ENCODE peak calls at places on chromosomes 5 and 9, in four cellular contexts. P, B, F and S are unnamed samples.

GRCh38 chr9:75601280-75601679 is 289.2 kb upstream of the PCSK5 start:
- DNase-seq in P (no peak), B (no peak), F (no peak), S (no peak)

GRCh38 chr5:134365604-134366003 is 1.4 kb downstream of the CDKL3 start:
- DNase-seq in P (no peak), B (no peak), F (no peak), S (no peak)

GRCh38 chr5:912356-913091 is 19.8 kb downstream of the TRIP13 start:
- DNase-seq in P (peak; percentile 76), B (no peak), F (peak; percentile 12), S (no peak)

GRCh38 chr5:168851902-168852321 is 272.7 kb upstream of the PANK3 start:
- DNase-seq in P (no peak), B (no peak), F (no peak), S (no peak)

GRCh38 chr5:113232667-113233066 is 202.1 kb downstream of the TSSK1B start:
- DNase-seq in P (peak; percentile 27), B (no peak), F (no peak), S (peak; percentile 51)

GRCh38 chr9:82273121-82273520 is 284.5 kb downstream of the SPATA31D1 start:
- DNase-seq in P (no peak), B (no peak), F (no peak), S (no peak)

GRCh38 chr5:76546497-76547102 is 76.6 kb downstream of the F2RL2 start:
- DNase-seq in P (no peak), B (no peak), F (no peak), S (no peak)

GRCh38 chr5:65925094-65925600 is 1.2 kb upstream of the ERBIN start:
- DNase-seq in P (peak; percentile 73), B (peak; percentile 86), F (peak; percentile 63), S (peak; percentile 77)

GRCh38 chr5:117833666-117834065 is 1154.7 kb downstream of the DTWD2 start:
- DNase-seq in P (no peak), B (no peak), F (no peak), S (no peak)

GRCh38 chr5:135822959-135823358 is 11.5 kb upstream of the SLC25A48 start:
- DNase-seq in P (no peak), B (no peak), F (no peak), S (no peak)

GRCh38 chr9:20508242-20508641 is 114.1 kb downstream of the MLLT3 start:
- DNase-seq in P (no peak), B (no peak), F (no peak), S (no peak)

GRCh38 chr5:113270081-113270480 is 164.7 kb downstream of the TSSK1B start:
- DNase-seq in P (no peak), B (no peak), F (no peak), S (no peak)

GRCh38 chr9:2933165-2934095 is 89.5 kb upstream of the PUM3 start:
- DNase-seq in P (no peak), B (no peak), F (no peak), S (no peak)

GRCh38 chr9:124551472-124552339 is 44.5 kb upstream of the NR5A1 start:
- DNase-seq in P (peak; percentile 71), B (no peak), F (no peak), S (peak; percentile 16)

GRCh38 chr5:103098993-103099392 is 20.9 kb downstream of the GIN1 start:
- DNase-seq in P (no peak), B (no peak), F (no peak), S (no peak)

GRCh38 chr9:114856942-114857315 is 51.1 kb upstream of the TNFSF15 start:
- DNase-seq in P (no peak), B (no peak), F (no peak), S (no peak)

GRCh38 chr9:34989946-34990635 is 546 bp downstream of the DNAJB5 start:
- DNase-seq in P (peak; percentile 69), B (peak; percentile 34), F (no peak), S (peak; percentile 62)

GRCh38 chr5:172356527-172356926 is 73.0 kb upstream of the UBTD2 start:
- DNase-seq in P (no peak), B (no peak), F (no peak), S (no peak)

GRCh38 chr9:106648799-106649198 is 214.2 kb upstream of the ZNF462 start:
- DNase-seq in P (no peak), B (no peak), F (no peak), S (no peak)

GRCh38 chr9:132144708-132145365 is 17.0 kb upstream of the NTNG2 start:
- DNase-seq in P (peak; percentile 47), B (no peak), F (no peak), S (no peak)

GRCh38 chr5:77629553-77630245 is 8.8 kb downstream of the OTP start:
- DNase-seq in P (no peak), B (no peak), F (no peak), S (no peak)

GRCh38 chr5:90182726-90183125 is 226.8 kb downstream of the CETN3 start:
- DNase-seq in P (no peak), B (no peak), F (no peak), S (no peak)

GRCh38 chr5:11324521-11325289 is 563.7 kb upstream of the DAP start:
- DNase-seq in P (peak; percentile 19), B (no peak), F (no peak), S (no peak)

GRCh38 chr5:129460951-129461815 is 1.1 kb downstream of the ADAMTS19 start:
- DNase-seq in P (no peak), B (no peak), F (no peak), S (peak; percentile 23)

GRCh38 chr9:133677126-133678010 is 41.2 kb downstream of the DBH start:
- DNase-seq in P (no peak), B (peak; percentile 49), F (peak; percentile 38), S (peak; percentile 8)

GRCh38 chr5:41519801-41520200 is 9.4 kb upstream of the PLCXD3 start:
- DNase-seq in P (no peak), B (no peak), F (no peak), S (no peak)

GRCh38 chr9:100511205-100511604 is 38.3 kb downstream of the TMEFF1 start:
- DNase-seq in P (no peak), B (no peak), F (no peak), S (no peak)
- H3K36me3 ChIP-seq in P (no peaks in the 10 kb centered on the region), B (no peaks in the 10 kb centered on the region), F (no peaks in the 10 kb centered on the region), S (no peaks in the 10 kb centered on the region)

GRCh38 chr5:123035320-123035949 is 1.1 kb downstream of the PPIC start:
- DNase-seq in P (peak; percentile 69), B (no peak), F (no peak), S (peak; percentile 33)

GRCh38 chr5:123036391-123037103 is at the start of gene PPIC:
- DNase-seq in P (peak; percentile 88), B (peak; percentile 18), F (no peak), S (peak; percentile 90)

GRCh38 chr5:123037104-123037418 is 536 bp upstream of the PPIC start:
- DNase-seq in P (no peak), B (no peak), F (no peak), S (no peak)

GRCh38 chr5:123033157-123033671 is 3.3 kb downstream of the PPIC start:
- DNase-seq in P (no peak), B (no peak), F (no peak), S (no peak)

DNA sequence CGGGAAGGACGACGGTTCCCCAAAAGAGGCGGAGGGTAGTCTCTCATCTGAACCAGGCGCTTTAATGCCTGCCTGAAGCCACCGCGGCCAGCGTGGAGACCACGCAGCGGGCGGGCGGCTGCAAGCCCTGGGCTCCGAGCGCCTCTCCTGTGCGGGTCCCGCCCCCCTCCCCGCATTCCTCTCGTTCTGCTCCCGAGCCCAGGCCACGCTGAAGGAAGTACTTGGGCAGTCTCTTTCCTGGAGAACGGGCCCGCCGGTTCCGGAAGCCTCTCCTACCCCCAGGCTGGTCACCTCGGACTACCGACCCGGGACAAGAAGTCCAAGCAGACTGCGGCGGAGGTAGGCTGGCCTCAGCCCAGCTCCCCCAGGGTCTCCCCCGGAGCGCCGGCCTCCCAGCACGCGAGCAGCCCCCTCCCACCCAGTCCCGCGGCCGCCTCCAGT is 555 bp downstream of the PPIC start:
- DNase-seq in P (peak; percentile 64), B (no peak), F (no peak), S (peak; percentile 53)
- H3K36me3 ChIP-seq in P (no peaks in the 10 kb centered on the region), B (no peaks in the 10 kb centered on the region), F (no peaks in the 10 kb centered on the region), S (no peaks in the 10 kb centered on the region)

GRCh38 chr5:128380324-128380723 is 157.7 kb downstream of the FBN2 start:
- DNase-seq in P (no peak), B (no peak), F (no peak), S (no peak)
- H3K36me3 ChIP-seq in P (no peaks in the 10 kb centered on the region), B (no peaks in the 10 kb centered on the region), F (no peaks in the 10 kb centered on the region), S (no peaks in the 10 kb centered on the region)

GRCh38 chr5:123358751-123359150 is 64.5 kb downstream of the CEP120 start:
- DNase-seq in P (no peak), B (no peak), F (no peak), S (no peak)
- H3K36me3 ChIP-seq in P (no peaks in the 10 kb centered on the region), B (no peaks in the 10 kb centered on the region), F (peaks cover 4% of the 10 kb centered on the region), S (peaks cover 29% of the 10 kb centered on the region)

GRCh38 chr5:176934309-176934930 is 35.3 kb upstream of the HK3 start:
- DNase-seq in P (no peak), B (no peak), F (no peak), S (no peak)
- H3K36me3 ChIP-seq in P (peaks cover 32% of the 10 kb centered on the region), B (no peaks in the 10 kb centered on the region), F (no peaks in the 10 kb centered on the region), S (peaks cover 60% of the 10 kb centered on the region)

GRCh38 chr5:64746446-64746845 is 22.0 kb downstream of the SREK1IP1 start:
- DNase-seq in P (no peak), B (no peak), F (no peak), S (no peak)

GRCh38 chr5:64744914-64745313 is 23.6 kb downstream of the SREK1IP1 start:
- DNase-seq in P (no peak), B (no peak), F (no peak), S (no peak)

GRCh38 chr5:64742821-64743220 is 25.7 kb downstream of the SREK1IP1 start:
- DNase-seq in P (no peak), B (no peak), F (no peak), S (no peak)

DNA sequence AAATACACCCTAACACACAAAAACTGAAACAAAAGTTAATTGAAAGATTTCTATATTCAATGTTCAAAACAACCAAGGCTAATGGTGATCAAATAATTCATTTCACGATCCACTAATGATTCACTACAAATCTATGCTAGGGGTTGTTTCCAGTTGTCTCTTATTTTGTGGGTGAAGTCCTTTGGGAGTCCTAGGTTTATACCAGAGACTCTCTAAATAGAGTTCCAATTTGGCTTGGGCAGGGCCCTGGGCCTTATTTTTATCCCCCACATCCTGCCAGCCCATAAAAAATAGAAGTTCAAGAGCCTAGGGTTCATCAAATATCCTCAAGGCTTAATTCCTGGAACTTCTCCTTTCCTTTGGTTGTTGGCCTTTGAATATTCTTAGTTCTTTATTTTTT is 26.1 kb downstream of the SREK1IP1 start:
- DNase-seq in P (no peak), B (no peak), F (no peak), S (no peak)
- H3K36me3 ChIP-seq in P (peaks cover 13% of the 10 kb centered on the region), B (no peaks in the 10 kb centered on the region), F (no peaks in the 10 kb centered on the region), S (peaks cover 30% of the 10 kb centered on the region)